ENCODE peak calls at places on chromosomes 4 and X, in six cellular contexts. One of them, this sample, is unnamed.

GRCh38 chr4:47145630-47146029 is 114.3 kb downstream of the GABRB1 start:
- DNase-seq in HepG2: peak; percentile 1
- DNase-seq in H1: no peak
- DNase-seq in SK-N-SH: no peak
- DNase-seq in GM12878: peak; percentile 41
- DNase-seq in HCT116: no peak
- DNase-seq in this sample: no peak

GRCh38 chr4:139562839-139563238 is 6.8 kb upstream of the SETD7 start:
- DNase-seq in GM12878: no peak
- DNase-seq in HCT116: no peak
- DNase-seq in H1: no peak
- DNase-seq in HepG2: no peak
- DNase-seq in SK-N-SH: no peak
- DNase-seq in this sample: no peak

GRCh38 chr4:46441116-46441859 is 51.4 kb upstream of the GABRA2 start:
- DNase-seq in HepG2: no peak
- DNase-seq in SK-N-SH: no peak
- DNase-seq in HCT116: no peak
- DNase-seq in H1: no peak
- DNase-seq in GM12878: no peak
- DNase-seq in this sample: no peak

GRCh38 chr4:52864816-52865215 is 2.7 kb downstream of the RASL11B start:
- DNase-seq in H1: no peak
- DNase-seq in GM12878: no peak
- DNase-seq in HepG2: no peak
- DNase-seq in SK-N-SH: peak; percentile 59
- DNase-seq in HCT116: no peak
- DNase-seq in this sample: no peak

GRCh38 chr4:108937066-108937465 is 174.2 kb upstream of the ETNPPL start:
- DNase-seq in SK-N-SH: no peak
- DNase-seq in HepG2: no peak
- DNase-seq in GM12878: no peak
- DNase-seq in HCT116: no peak
- DNase-seq in H1: no peak
- DNase-seq in this sample: no peak

GRCh38 chrX:13194291-13195103 is 125.4 kb downstream of the ATXN3L start:
- DNase-seq in SK-N-SH: no peak
- DNase-seq in HCT116: no peak
- DNase-seq in HepG2: no peak
- DNase-seq in GM12878: no peak
- DNase-seq in H1: no peak
- DNase-seq in this sample: peak; percentile 60

GRCh38 chrX:103404225-103405008 is 28.1 kb downstream of the BEX3 start:
- DNase-seq in SK-N-SH: peak; percentile 62
- DNase-seq in HepG2: peak; percentile 60
- DNase-seq in HCT116: peak; percentile 59
- DNase-seq in GM12878: peak; percentile 33
- DNase-seq in H1: peak; percentile 68
- DNase-seq in this sample: no peak

GRCh38 chr4:156774422-156774821 is 197.2 kb downstream of the PDGFC start:
- DNase-seq in GM12878: no peak
- DNase-seq in HepG2: peak; percentile 34
- DNase-seq in HCT116: no peak
- DNase-seq in SK-N-SH: no peak
- DNase-seq in H1: no peak
- DNase-seq in this sample: no peak

GRCh38 chr4:164956766-164957643 is 20.5 kb downstream of the TRIM61 start:
- DNase-seq in GM12878: peak; percentile 39
- DNase-seq in SK-N-SH: peak; percentile 76
- DNase-seq in HepG2: no peak
- DNase-seq in H1: peak; percentile 69
- DNase-seq in HCT116: no peak
- DNase-seq in this sample: no peak

GRCh38 chrX:69493193-69493592 is 10.9 kb upstream of the NALF2 start:
- DNase-seq in HepG2: peak; percentile 44
- DNase-seq in HCT116: peak; percentile 33
- DNase-seq in H1: peak; percentile 72
- DNase-seq in GM12878: no peak
- DNase-seq in SK-N-SH: peak; percentile 45
- DNase-seq in this sample: no peak

GRCh38 chr4:101114936-101115372 is 232.4 kb downstream of the PPP3CA start:
- DNase-seq in SK-N-SH: no peak
- DNase-seq in HepG2: peak; percentile 99
- DNase-seq in HCT116: peak; percentile 99
- DNase-seq in GM12878: no peak
- DNase-seq in H1: no peak
- DNase-seq in this sample: no peak

GRCh38 chrX:55709735-55710134 is 7.8 kb upstream of the RRAGB start:
- DNase-seq in HepG2: no peak
- DNase-seq in HCT116: no peak
- DNase-seq in GM12878: no peak
- DNase-seq in SK-N-SH: no peak
- DNase-seq in H1: no peak
- DNase-seq in this sample: no peak

GRCh38 chrX:55713635-55714034 is 3.9 kb upstream of the RRAGB start:
- DNase-seq in H1: no peak
- DNase-seq in GM12878: no peak
- DNase-seq in SK-N-SH: no peak
- DNase-seq in HepG2: no peak
- DNase-seq in HCT116: no peak
- DNase-seq in this sample: no peak

GRCh38 chrX:55715847-55716246 is 1.7 kb upstream of the RRAGB start:
- DNase-seq in HCT116: no peak
- DNase-seq in HepG2: peak; percentile 10
- DNase-seq in GM12878: no peak
- DNase-seq in H1: no peak
- DNase-seq in SK-N-SH: no peak
- DNase-seq in this sample: no peak

GRCh38 chrX:55714111-55714510 is 3.4 kb upstream of the RRAGB start:
- DNase-seq in HCT116: no peak
- DNase-seq in SK-N-SH: no peak
- DNase-seq in H1: no peak
- DNase-seq in GM12878: no peak
- DNase-seq in HepG2: no peak
- DNase-seq in this sample: no peak

GRCh38 chrX:55710701-55711100 is 6.8 kb upstream of the RRAGB start:
- DNase-seq in SK-N-SH: no peak
- DNase-seq in H1: no peak
- DNase-seq in HepG2: no peak
- DNase-seq in HCT116: no peak
- DNase-seq in GM12878: no peak
- DNase-seq in this sample: no peak
- TF ChIP-seq JUND in SK-N-SH: peak; percentile 53
- TF ChIP-seq JUND in H1: no peak
- TF ChIP-seq JUND in HepG2: no peak
- TF ChIP-seq JUND in HCT116: no peak
- TF ChIP-seq JUND in GM12878: no peak
- TF ChIP-seq JUND in this sample: no peak

GRCh38 chrX:10636337-10636736 is 16.0 kb upstream of the MID1 start:
- DNase-seq in SK-N-SH: peak; percentile 39
- DNase-seq in HepG2: no peak
- DNase-seq in H1: no peak
- DNase-seq in HCT116: peak; percentile 59
- DNase-seq in GM12878: no peak
- DNase-seq in this sample: peak; percentile 76
- TF ChIP-seq JUND in SK-N-SH: no peak
- TF ChIP-seq JUND in HepG2: no peak
- TF ChIP-seq JUND in H1: no peak
- TF ChIP-seq JUND in HCT116: no peak
- TF ChIP-seq JUND in GM12878: no peak
- TF ChIP-seq JUND in this sample: no peak

GRCh38 chrX:40008841-40009461 is 88.8 kb downstream of the BCOR start:
- DNase-seq in HepG2: no peak
- DNase-seq in HCT116: no peak
- DNase-seq in H1: peak; percentile 48
- DNase-seq in GM12878: no peak
- DNase-seq in SK-N-SH: peak; percentile 82
- DNase-seq in this sample: no peak
- TF ChIP-seq JUND in HepG2: no peak
- TF ChIP-seq JUND in HCT116: no peak
- TF ChIP-seq JUND in H1: no peak
- TF ChIP-seq JUND in GM12878: no peak
- TF ChIP-seq JUND in SK-N-SH: no peak
- TF ChIP-seq JUND in this sample: no peak

GRCh38 chrX:130916636-130917422 is 13.8 kb upstream of the ENOX2 start:
- DNase-seq in HCT116: peak; percentile 47
- DNase-seq in GM12878: no peak
- DNase-seq in SK-N-SH: peak; percentile 62
- DNase-seq in HepG2: peak; percentile 35
- DNase-seq in H1: peak; percentile 47
- DNase-seq in this sample: no peak
- TF ChIP-seq JUND in HCT116: no peak
- TF ChIP-seq JUND in GM12878: no peak
- TF ChIP-seq JUND in SK-N-SH: no peak
- TF ChIP-seq JUND in HepG2: no peak
- TF ChIP-seq JUND in H1: no peak
- TF ChIP-seq JUND in this sample: no peak

GRCh38 chr4:104938624-104939023 is 208.1 kb upstream of the TET2 start:
- DNase-seq in HepG2: no peak
- DNase-seq in H1: no peak
- DNase-seq in GM12878: no peak
- DNase-seq in SK-N-SH: no peak
- DNase-seq in HCT116: no peak
- DNase-seq in this sample: no peak
- TF ChIP-seq JUND in HepG2: no peak
- TF ChIP-seq JUND in H1: no peak
- TF ChIP-seq JUND in GM12878: no peak
- TF ChIP-seq JUND in SK-N-SH: no peak
- TF ChIP-seq JUND in HCT116: no peak
- TF ChIP-seq JUND in this sample: no peak

GRCh38 chr4:145756244-145756643 is 76.3 kb downstream of the C4orf51 start:
- DNase-seq in SK-N-SH: no peak
- DNase-seq in H1: no peak
- DNase-seq in HepG2: no peak
- DNase-seq in GM12878: no peak
- DNase-seq in HCT116: no peak
- DNase-seq in this sample: no peak
- TF ChIP-seq JUND in SK-N-SH: no peak
- TF ChIP-seq JUND in H1: no peak
- TF ChIP-seq JUND in HepG2: no peak
- TF ChIP-seq JUND in GM12878: no peak
- TF ChIP-seq JUND in HCT116: no peak
- TF ChIP-seq JUND in this sample: no peak